ENCODE peak calls at places on chromosomes 11 and 22, in eight cellular contexts. R is RWPE1; M is MM.1S; B is activated CD4-positive, alpha-beta T cell treated with anti-CD3 and anti-CD28 coated beads, Interleukin-2, amount 50 U/mL, for 48 hours; A is CD4-positive, CD25-positive, alpha-beta regulatory T cell; P is RKO; N is cardiac muscle cell; I is activated naive CD4-positive, alpha-beta T cell treated with anti-CD3 and anti-CD28 coated beads, Interleukin-2, amount 10 ng/mL, durations not matched to agents 7 days and 5 days. V is an unnamed sample.

GRCh38 chr11:75813622-75814039 is 1.4 kb upstream of the UVRAG start:
- DNase-seq in R (no peak), M (no peak), B (no peak), A (no peak), P (peak), N (no peak), I (no peak), V (no peak)

GRCh38 chr11:25924586-25924985 is 407.3 kb upstream of the ANO3 start:
- DNase-seq in R (no peak), M (no peak), B (no peak), A (no peak), P (no peak), N (no peak), I (no peak), V (no peak)

GRCh38 chr11:107757661-107758060 is 45.8 kb upstream of the SLN start:
- DNase-seq in R (no peak), M (no peak), B (no peak), A (no peak), P (no peak), N (no peak), I (no peak), V (no peak)

GRCh38 chr11:1421291-1421690 is 31.6 kb downstream of the BRSK2 start:
- DNase-seq in R (no peak), M (no peak), B (no peak), A (no peak), P (no peak), N (no peak), I (no peak), V (no peak)

GRCh38 chr11:914747-915493 is 4.3 kb upstream of the CHID1 start:
- DNase-seq in R (no peak), M (no peak), B (no peak), A (no peak), P (no peak), N (no peak), I (no peak), V (no peak)

GRCh38 chr11:73227571-73228211 is 9.6 kb downstream of the P2RY2 start:
- DNase-seq in R (peak), M (no peak), B (no peak), A (no peak), P (no peak), N (no peak), I (no peak), V (no peak)

GRCh38 chr11:125081098-125081798 is 18.1 kb downstream of the SLC37A2 start:
- DNase-seq in R (no peak), M (no peak), B (no peak), A (no peak), P (no peak), N (no peak), I (no peak), V (no peak)

GRCh38 chr22:50189184-50189848 is 3.6 kb downstream of the TRABD start:
- DNase-seq in R (no peak), M (no peak), B (no peak), A (peak), P (no peak), N (no peak), I (no peak), V (no peak)

GRCh38 chr11:117519170-117519569 is 191.5 kb downstream of the CEP164 start:
- DNase-seq in R (no peak), M (no peak), B (no peak), A (no peak), P (no peak), N (peak), I (no peak), V (no peak)

GRCh38 chr11:34284836-34285235 is 73.0 kb downstream of the ABTB2 start:
- DNase-seq in R (no peak), M (no peak), B (no peak), A (no peak), P (no peak), N (no peak), I (no peak), V (no peak)

GRCh38 chr11:62601114-62601363 is 626 bp downstream of the MTA2 start:
- DNase-seq in R (no peak), M (peak), B (peak), A (peak), P (no peak), N (no peak), I (peak), V (no peak)

GRCh38 chr11:2748061-2748813 is 48.4 kb upstream of the KCNQ1OT1 start:
- DNase-seq in R (no peak), M (no peak), B (no peak), A (no peak), P (no peak), N (no peak), I (no peak), V (no peak)

GRCh38 chr11:876550-876949 is 33.9 kb downstream of the TSPAN4 start:
- DNase-seq in R (no peak), M (no peak), B (no peak), A (no peak), P (no peak), N (no peak), I (no peak), V (no peak)

GRCh38 chr11:92131289-92131890 is 93.2 kb upstream of the FAT3 start:
- DNase-seq in R (peak), M (no peak), B (no peak), A (no peak), P (no peak), N (no peak), I (no peak), V (no peak)

GRCh38 chr11:1541474-1542204 is 30.4 kb downstream of the DUSP8 start:
- DNase-seq in R (no peak), M (no peak), B (no peak), A (no peak), P (no peak), N (no peak), I (no peak), V (no peak)

GRCh38 chr11:82906236-82906635 is 4.7 kb downstream of the DDIAS start:
- DNase-seq in R (peak), M (peak), B (no peak), A (no peak), P (peak), N (peak), I (no peak), V (no peak)

GRCh38 chr22:42577623-42578240 is 24.0 kb downstream of the SERHL2 start:
- DNase-seq in R (no peak), M (no peak), B (no peak), A (no peak), P (no peak), N (no peak), I (no peak), V (no peak)

GRCh38 chr11:117144477-117145392 is 648 bp downstream of the PAFAH1B2 start:
- DNase-seq in R (peak), M (peak), B (peak), A (no peak), P (peak), N (peak), I (peak), V (peak)

GRCh38 chr22:45580703-45581381 is 78.2 kb downstream of the FBLN1 start:
- DNase-seq in R (no peak), M (no peak), B (no peak), A (no peak), P (no peak), N (peak), I (no peak), V (no peak)

GRCh38 chr11:116233581-116233980 is 539.2 kb downstream of the BUD13 start:
- DNase-seq in R (no peak), M (no peak), B (no peak), A (no peak), P (no peak), N (no peak), I (no peak), V (no peak)

GRCh38 chr11:65429069-65429681 is 6.6 kb downstream of the NEAT1 start:
- DNase-seq in R (no peak), M (no peak), B (peak), A (no peak), P (peak), N (no peak), I (peak), V (no peak)